ENCODE peak calls at places on chromosomes 16 and 17, in five cellular contexts. V, L, C, K and X are unnamed samples.

GRCh38 chr16:83803811-83804210 is 4.0 kb upstream of the HSBP1 start:
- DNase-seq in V (peak), L (no peak), C (peak), K (no peak), X (no peak)

GRCh38 chr17:66763056-66763455 is 71.9 kb upstream of the CACNG5 start:
- DNase-seq in V (no peak), L (no peak), C (no peak), K (no peak), X (no peak)

GRCh38 chr17:53950858-53951250 is 128.1 kb downstream of the KIF2B start:
- DNase-seq in V (no peak), L (no peak), C (no peak), K (no peak), X (no peak)

GRCh38 chr17:32822996-32823395 is 53.9 kb downstream of the MYO1D start:
- DNase-seq in V (no peak), L (peak), C (peak), K (no peak), X (peak)

GRCh38 chr17:47611372-47612350 is 38.1 kb upstream of the KPNB1 start:
- DNase-seq in V (no peak), L (peak), C (no peak), K (no peak), X (peak)

GRCh38 chr17:4858068-4858879 is 25.1 kb downstream of the MINK1 start:
- DNase-seq in V (no peak), L (no peak), C (no peak), K (no peak), X (no peak)

GRCh38 chr17:59505610-59506276 is 59.7 kb upstream of the DHX40 start:
- DNase-seq in V (no peak), L (peak), C (no peak), K (no peak), X (no peak)

GRCh38 chr17:49015924-49016774 is 19.0 kb downstream of the IGF2BP1 start:
- DNase-seq in V (no peak), L (no peak), C (no peak), K (no peak), X (no peak)

GRCh38 chr17:29116652-29117439 is 63.4 kb downstream of the MYO18A start:
- DNase-seq in V (peak), L (peak), C (peak), K (peak), X (peak)

GRCh38 chr16:85888405-85889331 is 10.3 kb upstream of the IRF8 start:
- DNase-seq in V (no peak), L (peak), C (peak), K (peak), X (peak)

GRCh38 chr17:63995626-63996025 is 2.5 kb upstream of the PRR29 start:
- DNase-seq in V (no peak), L (no peak), C (no peak), K (no peak), X (no peak)

GRCh38 chr17:80845121-80845862 is 146.3 kb upstream of the CHMP6 start:
- DNase-seq in V (no peak), L (no peak), C (no peak), K (no peak), X (no peak)

GRCh38 chr17:2138318-2138717 is 83.4 kb downstream of the HIC1 start:
- DNase-seq in V (no peak), L (no peak), C (no peak), K (no peak), X (peak)